ENCODE peak calls at places on chromosomes 11 and 22, in nine cellular contexts. F is IMR-90, S is vagina, M is heart left ventricle, I is A549, L is transverse colon, Q is esophagus squamous epithelium, V is stomach, U is breast epithelium. E is an unnamed sample. For H3K4me1, the result is how much of the 10 kb centered on the place peaks cover.

GRCh38 chr11:134634897-134635831 is 223.1 kb upstream of the B3GAT1 start:
- DNase-seq in F (no peak), S (no peak), M (no peak), I (no peak), L (no peak), Q (no peak), V (no peak), U (no peak), E (peak)

GRCh38 chr11:10750838-10751580 is at the start of gene CTR9:
- DNase-seq in F (peak), S (peak), M (peak), I (peak), L (peak), Q (peak), V (peak), U (peak), E (peak)

GRCh38 chr11:101759771-101760450 is 154.9 kb upstream of the CEP126 start:
- DNase-seq in F (peak), S (no peak), M (no peak), I (peak), L (no peak), Q (no peak), V (no peak), U (no peak), E (no peak)

GRCh38 chr22:49715450-49715849 is 112.2 kb downstream of the BRD1 start:
- DNase-seq in F (no peak), S (no peak), M (no peak), I (no peak), L (no peak), Q (no peak), V (no peak), U (peak), E (no peak)

GRCh38 chr11:67277231-67277961 is 11.1 kb downstream of the GRK2 start:
- DNase-seq in F (peak), S (no peak), M (peak), I (no peak), L (peak), Q (peak), V (peak), U (peak), E (peak)

GRCh38 chr11:35122308-35122707 is 16.7 kb upstream of the CD44 start:
- DNase-seq in F (no peak), S (no peak), M (no peak), I (no peak), L (no peak), Q (no peak), V (no peak), U (no peak), E (no peak)

GRCh38 chr11:86041975-86042378 is 26.9 kb downstream of the PICALM start:
- DNase-seq in F (peak), S (no peak), M (no peak), I (peak), L (peak), Q (no peak), V (peak), U (no peak), E (no peak)

GRCh38 chr11:67376022-67376386 is 2.6 kb upstream of the CLCF1 start:
- DNase-seq in F (no peak), S (no peak), M (no peak), I (no peak), L (no peak), Q (no peak), V (no peak), U (no peak), E (no peak)

GRCh38 chr11:61671527-61671926 is 8.7 kb upstream of the DAGLA start:
- DNase-seq in F (no peak), S (no peak), M (no peak), I (peak), L (peak), Q (no peak), V (no peak), U (no peak), E (no peak)

GRCh38 chr11:129846508-129847335 is 31.1 kb downstream of the TMEM45B start:
- DNase-seq in F (peak), S (no peak), M (no peak), I (no peak), L (peak), Q (no peak), V (no peak), U (no peak), E (no peak)

GRCh38 chr11:2949920-2950319 is 20.7 kb upstream of the PHLDA2 start:
- DNase-seq in F (no peak), S (no peak), M (no peak), I (no peak), L (no peak), Q (no peak), V (no peak), U (no peak), E (no peak)

GRCh38 chr11:23226331-23226909 is 366.1 kb upstream of the CCDC179 start:
- DNase-seq in F (peak), S (no peak), M (no peak), I (no peak), L (no peak), Q (no peak), V (no peak), U (no peak), E (no peak)

GRCh38 chr11:118412921-118413320 is 11.5 kb downstream of the ATP5MG start:
- DNase-seq in F (no peak), S (no peak), M (no peak), I (no peak), L (no peak), Q (no peak), V (no peak), U (no peak), E (no peak)

GRCh38 chr11:45603930-45604682 is 61.3 kb downstream of the CHST1 start:
- DNase-seq in F (no peak), S (no peak), M (peak), I (no peak), L (no peak), Q (no peak), V (no peak), U (no peak), E (no peak)

GRCh38 chr11:3879967-3880542 is 24.6 kb downstream of the STIM1 start:
- DNase-seq in F (no peak), S (no peak), M (no peak), I (no peak), L (no peak), Q (no peak), V (peak), U (no peak), E (no peak)

GRCh38 chr11:102240502-102240901 is 76.8 kb upstream of the BIRC3 start:
- DNase-seq in F (peak), S (no peak), M (no peak), I (no peak), L (no peak), Q (no peak), V (no peak), U (no peak), E (no peak)

GRCh38 chr11:31139479-31139878 is 230.1 kb downstream of the DCDC1 start:
- DNase-seq in F (no peak), S (no peak), M (no peak), I (no peak), L (no peak), Q (no peak), V (no peak), U (no peak), E (no peak)

GRCh38 chr22:32917577-32918375 is 116.3 kb downstream of the TIMP3 start:
- DNase-seq in F (no peak), S (no peak), M (no peak), I (no peak), L (no peak), Q (no peak), V (no peak), U (no peak), E (no peak)

GRCh38 chr11:118635642-118636041 is 28.2 kb downstream of the PHLDB1 start:
- DNase-seq in F (no peak), S (no peak), M (no peak), I (no peak), L (no peak), Q (no peak), V (no peak), U (no peak), E (no peak)

GRCh38 chr11:34987617-34988016 is 71.2 kb downstream of the PDHX start:
- DNase-seq in F (peak), S (no peak), M (no peak), I (no peak), L (no peak), Q (no peak), V (no peak), U (no peak), E (no peak)

GRCh38 chr11:35588627-35589026 is 29.6 kb upstream of the FJX1 start:
- DNase-seq in F (peak), S (no peak), M (no peak), I (no peak), L (no peak), Q (no peak), V (no peak), U (no peak), E (no peak)

GRCh38 chr11:27319065-27319464 is 44.0 kb downstream of the CCDC34 start:
- DNase-seq in F (peak), S (no peak), M (no peak), I (peak), L (no peak), Q (no peak), V (no peak), U (no peak), E (no peak)

GRCh38 chr22:21445437-21446127 is 21.6 kb upstream of the TMEM191C start:
- DNase-seq in F (no peak), S (no peak), M (no peak), I (no peak), L (no peak), Q (no peak), V (peak), U (peak), E (peak)

GRCh38 chr11:76835928-76836612 is 24.6 kb upstream of the ACER3 start:
- DNase-seq in F (peak), S (no peak), M (no peak), I (no peak), L (peak), Q (no peak), V (peak), U (peak), E (no peak)

GRCh38 chr11:126268361-126268707 is 361 bp downstream of the SRPRA start:
- DNase-seq in F (no peak), S (no peak), M (no peak), I (peak), L (no peak), Q (no peak), V (no peak), U (no peak), E (no peak)

GRCh38 chr11:77125695-77126094 is 2.4 kb upstream of the MYO7A start:
- DNase-seq in F (no peak), S (no peak), M (peak), I (no peak), L (no peak), Q (no peak), V (no peak), U (no peak), E (no peak)

GRCh38 chr22:31692186-31692886 is 30.3 kb upstream of the PISD start:
- DNase-seq in F (peak), S (no peak), M (no peak), I (no peak), L (no peak), Q (no peak), V (no peak), U (no peak), E (no peak)

GRCh38 chr11:128476729-128477128 is 110.6 kb downstream of the ETS1 start:
- DNase-seq in F (no peak), S (no peak), M (no peak), I (no peak), L (no peak), Q (no peak), V (no peak), U (no peak), E (no peak)

GRCh38 chr11:122714021-122714420 is 58.5 kb downstream of the UBASH3B start:
- DNase-seq in F (no peak), S (no peak), M (no peak), I (no peak), L (no peak), Q (no peak), V (no peak), U (no peak), E (no peak)

GRCh38 chr11:63763506-63764200 is 4.9 kb downstream of the ZFTA start:
- DNase-seq in F (no peak), S (no peak), M (peak), I (no peak), L (peak), Q (no peak), V (no peak), U (no peak), E (no peak)

GRCh38 chr11:128470081-128470480 is 117.3 kb downstream of the ETS1 start:
- DNase-seq in F (no peak), S (no peak), M (no peak), I (no peak), L (no peak), Q (no peak), V (no peak), U (no peak), E (no peak)

GRCh38 chr11:46669606-46670243 is 30.7 kb downstream of the ARHGAP1 start:
- DNase-seq in F (no peak), S (no peak), M (no peak), I (peak), L (no peak), Q (no peak), V (peak), U (no peak), E (peak)

GRCh38 chr11:21634491-21634890 is 558.4 kb upstream of the ANO5 start:
- DNase-seq in F (no peak), S (no peak), M (no peak), I (no peak), L (no peak), Q (no peak), V (no peak), U (no peak), E (no peak)

GRCh38 chr11:21630934-21631478 is 561.9 kb upstream of the ANO5 start:
- DNase-seq in F (no peak), S (no peak), M (no peak), I (no peak), L (no peak), Q (no peak), V (no peak), U (no peak), E (no peak)

GRCh38 chr11:21640491-21640890 is 552.4 kb upstream of the ANO5 start:
- DNase-seq in F (no peak), S (no peak), M (no peak), I (no peak), L (no peak), Q (no peak), V (no peak), U (no peak), E (no peak)

GRCh38 chr11:21636561-21636960 is 556.3 kb upstream of the ANO5 start:
- DNase-seq in F (no peak), S (no peak), M (no peak), I (no peak), L (no peak), Q (no peak), V (no peak), U (no peak), E (no peak)

GRCh38 chr11:21635359-21635758 is 557.5 kb upstream of the ANO5 start:
- DNase-seq in F (no peak), S (no peak), M (no peak), I (no peak), L (no peak), Q (no peak), V (no peak), U (no peak), E (no peak)
- H3K4me1 ChIP-seq in F (under half), S (under half), M (under half), I (under half), L (under half), Q (under half), V (under half), U (under half), E (under half)

GRCh38 chr11:69479591-69480271 is 1.7 kb upstream of the LINC01488 start:
- DNase-seq in F (no peak), S (no peak), M (peak), I (peak), L (peak), Q (no peak), V (peak), U (peak), E (no peak)
- TF ChIP-seq POLR2A in F (no peak), S (no peak), M (no peak), I (peak), L (peak), Q (no peak), V (no peak), U (no peak), E (no peak)

GRCh38 chr22:46449116-46449691 is 88.2 kb downstream of the CELSR1 start:
- DNase-seq in F (no peak), S (no peak), M (no peak), I (no peak), L (no peak), Q (no peak), V (no peak), U (no peak), E (no peak)

GRCh38 chr22:46445771-46446485 is 91.5 kb downstream of the CELSR1 start:
- DNase-seq in F (no peak), S (no peak), M (no peak), I (no peak), L (no peak), Q (no peak), V (no peak), U (no peak), E (no peak)

GRCh38 chr22:46446799-46447198 is 90.6 kb downstream of the CELSR1 start:
- DNase-seq in F (no peak), S (no peak), M (no peak), I (no peak), L (no peak), Q (no peak), V (no peak), U (no peak), E (no peak)

GRCh38 chr22:46449974-46450745 is 87.3 kb downstream of the CELSR1 start:
- DNase-seq in F (no peak), S (no peak), M (no peak), I (no peak), L (no peak), Q (no peak), V (no peak), U (no peak), E (no peak)

DNA sequence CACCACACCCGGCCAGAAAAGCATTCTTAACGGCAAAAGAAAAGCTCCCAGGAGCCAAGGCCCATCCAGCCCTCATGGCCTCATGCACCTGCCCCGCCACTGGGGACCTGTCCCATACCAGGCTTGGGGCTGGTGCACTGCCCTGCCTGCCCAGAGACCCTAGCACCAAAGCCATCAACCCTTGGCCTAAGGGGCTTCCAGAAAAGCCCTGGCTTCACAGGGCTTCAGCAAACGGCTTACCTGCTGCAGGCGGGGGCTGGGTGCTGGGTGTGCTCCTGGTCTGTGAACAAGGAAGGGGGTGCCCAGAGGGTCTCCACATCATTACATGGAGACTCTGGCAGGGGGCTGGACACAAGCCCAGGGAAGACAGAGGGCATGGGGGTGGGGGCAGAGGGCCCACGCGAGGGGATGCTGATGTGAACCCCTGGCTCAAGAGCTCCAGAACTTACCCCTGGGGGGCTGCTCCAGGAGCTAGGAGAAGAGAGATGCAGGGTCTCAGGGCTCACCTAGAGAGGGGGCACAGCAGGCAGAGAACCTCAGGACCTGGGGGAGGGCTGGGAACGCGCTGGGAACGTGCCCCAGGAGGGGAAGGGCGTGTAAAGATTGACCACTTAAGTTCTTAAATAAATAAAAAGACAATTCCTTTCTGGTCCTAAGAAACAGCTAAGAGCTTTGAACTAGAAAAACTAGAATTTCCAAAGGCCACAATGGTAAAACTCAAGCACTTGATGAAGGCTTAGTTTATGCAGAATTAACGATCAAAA is 89.3 kb downstream of the CELSR1 start:
- DNase-seq in F (no peak), S (no peak), M (no peak), I (no peak), L (no peak), Q (no peak), V (no peak), U (no peak), E (no peak)
- H3K4me1 ChIP-seq in F (under half), S (under half), M (under half), I (under half), L (under half), Q (under half), V (under half), U (under half), E (under half)

DNA sequence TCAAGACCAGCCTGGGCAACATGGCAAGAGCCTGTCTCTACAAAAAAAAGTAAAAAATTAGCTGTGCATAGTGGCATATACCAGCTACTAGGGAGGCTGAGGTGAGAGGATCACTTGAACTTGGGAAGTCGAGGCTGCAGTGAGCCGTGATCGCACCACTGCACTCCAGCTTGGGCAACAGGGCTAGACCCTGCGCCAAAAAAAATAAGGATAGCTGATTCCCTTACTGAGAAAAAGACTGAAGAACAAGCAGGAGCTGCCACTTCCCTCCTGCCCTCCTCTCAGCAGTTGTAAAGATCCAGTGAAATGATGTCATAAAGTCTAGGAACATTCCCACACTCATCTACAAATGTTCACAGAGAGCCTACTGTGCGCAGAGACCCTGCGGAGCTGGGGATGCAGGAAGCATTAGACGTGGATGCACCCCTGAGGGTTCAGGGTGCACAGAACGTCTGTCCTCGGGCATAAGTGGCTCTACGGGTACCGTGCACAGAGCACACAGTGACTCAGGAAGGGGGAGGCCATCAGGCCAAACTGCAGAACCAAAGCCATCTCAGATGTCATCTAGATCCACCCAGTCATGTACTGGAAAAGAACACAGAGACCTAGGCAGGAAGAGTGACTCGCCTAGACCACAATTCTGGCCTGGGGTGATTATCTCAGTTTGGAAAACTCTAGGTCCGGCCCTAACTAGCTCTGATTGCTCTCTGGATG is 11.7 kb downstream of the SEC14L2 start:
- DNase-seq in F (peak), S (no peak), M (no peak), I (no peak), L (no peak), Q (no peak), V (no peak), U (no peak), E (no peak)
- TF ChIP-seq POLR2A in F (no peak), S (no peak), M (no peak), I (no peak), L (no peak), Q (no peak), V (no peak), U (no peak), E (no peak)

GRCh38 chr11:72013765-72014711 is 15.3 kb downstream of the IL18BP start:
- DNase-seq in F (no peak), S (no peak), M (no peak), I (no peak), L (no peak), Q (no peak), V (no peak), U (peak), E (no peak)
- H3K4me1 ChIP-seq in F (under half), S (under half), M (under half), I (under half), L (under half), Q (under half), V (half or more), U (under half), E (under half)

DNA sequence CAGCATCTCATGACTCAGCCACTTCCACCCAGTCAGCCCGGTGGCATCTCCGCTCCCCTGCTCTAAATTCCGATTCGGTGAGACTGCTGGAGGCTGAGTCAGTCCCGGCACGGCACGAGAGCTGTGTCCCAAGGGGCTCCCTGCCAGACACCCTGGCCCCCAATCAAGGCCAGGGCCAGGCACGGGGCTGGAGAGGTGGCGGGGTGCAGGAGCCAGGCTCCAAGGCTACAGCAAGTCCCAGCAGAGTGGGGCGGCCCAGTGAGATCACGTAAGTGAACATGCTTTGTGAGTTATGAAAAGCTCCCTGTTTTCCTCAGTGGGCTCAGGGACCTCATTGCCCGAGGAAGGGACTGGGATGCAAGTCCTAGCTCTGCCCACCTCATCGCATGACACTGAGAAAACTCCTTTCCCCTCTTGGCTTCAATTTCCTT is 3.0 kb downstream of the C11orf68 start:
- DNase-seq in F (peak), S (peak), M (peak), I (peak), L (peak), Q (no peak), V (peak), U (peak), E (peak)
- TF ChIP-seq POLR2A in F (peak), S (peak), M (no peak), I (no peak), L (no peak), Q (no peak), V (no peak), U (no peak), E (no peak)

E was measured in suprapubic skin.